ENCODE peak calls at places on chromosomes 3 and 15, in eight cellular contexts. M is prostate gland; G is cardiac fibroblast; P is neural progenitor cell; Q is CD8-positive, alpha-beta T cell; C is thoracic aorta; Y is heart left ventricle; F is epithelial cell of esophagus. K is an unnamed sample.

GRCh38 chr3:137582484-137582883 is 181.6 kb upstream of the SOX14 start:
- DNase-seq in M (no peak), G (no peak), P (peak), Q (no peak), C (no peak), Y (no peak), F (no peak), K (no peak)

GRCh38 chr15:90141646-90142045 is 39.4 kb upstream of the IDH2 start:
- DNase-seq in M (no peak), G (peak), P (no peak), Q (no peak), C (no peak), Y (no peak), F (no peak), K (peak)

GRCh38 chr15:63450884-63451225 is 53.5 kb upstream of the USP3 start:
- DNase-seq in M (no peak), G (no peak), P (no peak), Q (no peak), C (no peak), Y (no peak), F (no peak), K (no peak)

GRCh38 chr3:24237971-24238767 is 256.5 kb downstream of the THRB start:
- DNase-seq in M (peak), G (peak), P (peak), Q (no peak), C (peak), Y (no peak), F (peak), K (peak)

GRCh38 chr15:98946301-98947255 is 61.0 kb downstream of the PGPEP1L start:
- DNase-seq in M (no peak), G (no peak), P (no peak), Q (no peak), C (peak), Y (peak), F (no peak), K (peak)

GRCh38 chr3:16999871-17000270 is 115.1 kb downstream of the PLCL2 start:
- DNase-seq in M (no peak), G (no peak), P (no peak), Q (no peak), C (no peak), Y (no peak), F (no peak), K (no peak)

GRCh38 chr3:171704002-171704401 is 106.3 kb downstream of the PLD1 start:
- DNase-seq in M (peak), G (peak), P (peak), Q (no peak), C (no peak), Y (no peak), F (peak), K (peak)

GRCh38 chr3:171388537-171388936 is 71.7 kb downstream of the TNIK start:
- DNase-seq in M (no peak), G (no peak), P (no peak), Q (no peak), C (no peak), Y (no peak), F (no peak), K (no peak)

GRCh38 chr15:42090781-42091180 is 3.6 kb downstream of the PLA2G4D start:
- DNase-seq in M (no peak), G (no peak), P (no peak), Q (no peak), C (no peak), Y (no peak), F (no peak), K (no peak)

GRCh38 chr3:15102833-15103232 is 3.9 kb upstream of the RBSN start:
- DNase-seq in M (peak), G (peak), P (no peak), Q (no peak), C (no peak), Y (peak), F (peak), K (peak)

GRCh38 chr15:31824009-31824408 is 206.3 kb upstream of the CHRNA7 start:
- DNase-seq in M (no peak), G (no peak), P (no peak), Q (no peak), C (no peak), Y (no peak), F (no peak), K (no peak)

GRCh38 chr15:66290518-66290917 is 2.9 kb upstream of the DIS3L start:
- DNase-seq in M (no peak), G (no peak), P (no peak), Q (no peak), C (no peak), Y (no peak), F (no peak), K (no peak)

GRCh38 chr15:78841307-78841706 is 30.0 kb upstream of the ADAMTS7 start:
- DNase-seq in M (no peak), G (no peak), P (no peak), Q (no peak), C (no peak), Y (no peak), F (no peak), K (no peak)

GRCh38 chr3:188241883-188242282 is 87.9 kb downstream of the LPP start:
- DNase-seq in M (no peak), G (peak), P (no peak), Q (no peak), C (no peak), Y (no peak), F (no peak), K (no peak)

GRCh38 chr3:178393833-178394232 is 142.4 kb upstream of the KCNMB2 start:
- DNase-seq in M (no peak), G (peak), P (no peak), Q (no peak), C (no peak), Y (no peak), F (peak), K (peak)

GRCh38 chr3:23209103-23209502 is 6.0 kb downstream of the UBE2E2 start:
- DNase-seq in M (no peak), G (no peak), P (no peak), Q (no peak), C (no peak), Y (no peak), F (no peak), K (no peak)

GRCh38 chr3:52246728-52247454 is 1.3 kb downstream of the PPM1M start:
- DNase-seq in M (no peak), G (no peak), P (no peak), Q (no peak), C (no peak), Y (peak), F (no peak), K (no peak)

GRCh38 chr3:133459400-133459799 is 59.5 kb downstream of the BFSP2 start:
- DNase-seq in M (peak), G (no peak), P (peak), Q (no peak), C (no peak), Y (peak), F (no peak), K (peak)

GRCh38 chr15:46654993-46655392 is 1020.2 kb downstream of the SQOR start:
- DNase-seq in M (no peak), G (no peak), P (no peak), Q (no peak), C (no peak), Y (no peak), F (no peak), K (no peak)

GRCh38 chr3:119329551-119329950 is 35.4 kb downstream of the ARHGAP31 start:
- DNase-seq in M (no peak), G (no peak), P (no peak), Q (no peak), C (no peak), Y (no peak), F (no peak), K (no peak)

GRCh38 chr15:25784141-25784540 is 79.0 kb downstream of the ATP10A start:
- DNase-seq in M (no peak), G (no peak), P (no peak), Q (no peak), C (no peak), Y (no peak), F (no peak), K (peak)

GRCh38 chr15:47678047-47678446 is 39.3 kb upstream of the SEMA6D start:
- DNase-seq in M (no peak), G (peak), P (no peak), Q (no peak), C (no peak), Y (no peak), F (peak), K (no peak)

GRCh38 chr3:35383719-35384555 is 255.4 kb upstream of the ARPP21 start:
- DNase-seq in M (no peak), G (peak), P (peak), Q (no peak), C (no peak), Y (no peak), F (peak), K (no peak)

GRCh38 chr3:142680710-142681109 is 43.1 kb upstream of the TRPC1 start:
- DNase-seq in M (no peak), G (no peak), P (no peak), Q (no peak), C (no peak), Y (no peak), F (peak), K (peak)

GRCh38 chr3:129017531-129017899 is 16.4 kb downstream of the EFCC1 start:
- DNase-seq in M (no peak), G (no peak), P (no peak), Q (no peak), C (no peak), Y (no peak), F (no peak), K (no peak)

GRCh38 chr3:177836671-177837070 is 639.4 kb upstream of the TBL1XR1 start:
- DNase-seq in M (no peak), G (peak), P (no peak), Q (no peak), C (no peak), Y (no peak), F (peak), K (peak)

GRCh38 chr3:14534379-14535191 is 5.6 kb downstream of the GRIP2 start:
- DNase-seq in M (no peak), G (no peak), P (peak), Q (no peak), C (no peak), Y (peak), F (peak), K (no peak)

GRCh38 chr15:52730163-52730562 is 51.0 kb upstream of the ATOSA start:
- DNase-seq in M (no peak), G (peak), P (no peak), Q (peak), C (no peak), Y (no peak), F (peak), K (peak)

GRCh38 chr3:130906374-130906995 is 12.6 kb downstream of the ATP2C1 start:
- DNase-seq in M (no peak), G (peak), P (no peak), Q (no peak), C (no peak), Y (no peak), F (peak), K (peak)

GRCh38 chr3:112327371-112327951 is 5.5 kb upstream of the CD200 start:
- DNase-seq in M (peak), G (peak), P (peak), Q (no peak), C (no peak), Y (no peak), F (peak), K (peak)

GRCh38 chr15:81235781-81236507 is 39.3 kb downstream of the IL16 start:
- DNase-seq in M (no peak), G (peak), P (no peak), Q (no peak), C (no peak), Y (no peak), F (peak), K (peak)

GRCh38 chr3:17631617-17632016 is 110.8 kb downstream of the TBC1D5 start:
- DNase-seq in M (no peak), G (no peak), P (no peak), Q (no peak), C (no peak), Y (no peak), F (no peak), K (no peak)

GRCh38 chr15:49135893-49136292 is 19.5 kb downstream of the COPS2 start:
- DNase-seq in M (no peak), G (peak), P (no peak), Q (no peak), C (no peak), Y (no peak), F (peak), K (peak)

GRCh38 chr15:84863480-84864428 is 20.7 kb upstream of the SLC28A1 start:
- DNase-seq in M (no peak), G (peak), P (no peak), Q (no peak), C (no peak), Y (no peak), F (no peak), K (peak)

GRCh38 chr3:65666426-65667091 is 372.2 kb downstream of the MAGI1 start:
- DNase-seq in M (no peak), G (peak), P (no peak), Q (no peak), C (no peak), Y (no peak), F (peak), K (no peak)

GRCh38 chr3:150721285-150722130 is 17.8 kb upstream of the ERICH6 start:
- DNase-seq in M (no peak), G (peak), P (peak), Q (no peak), C (no peak), Y (no peak), F (peak), K (peak)

GRCh38 chr3:18099611-18100010 is 325.5 kb downstream of the SATB1 start:
- DNase-seq in M (no peak), G (peak), P (no peak), Q (no peak), C (no peak), Y (no peak), F (peak), K (no peak)

GRCh38 chr3:66809579-66809958 is 188.5 kb upstream of the KBTBD8 start:
- DNase-seq in M (no peak), G (no peak), P (no peak), Q (no peak), C (no peak), Y (no peak), F (no peak), K (no peak)

GRCh38 chr15:63942486-63943365 is 103.6 kb downstream of the DAPK2 start:
- DNase-seq in M (no peak), G (no peak), P (no peak), Q (no peak), C (no peak), Y (no peak), F (no peak), K (no peak)

GRCh38 chr3:109569121-109569520 is 231.8 kb upstream of the DPPA4 start:
- DNase-seq in M (no peak), G (no peak), P (no peak), Q (no peak), C (no peak), Y (no peak), F (no peak), K (no peak)

DNA sequence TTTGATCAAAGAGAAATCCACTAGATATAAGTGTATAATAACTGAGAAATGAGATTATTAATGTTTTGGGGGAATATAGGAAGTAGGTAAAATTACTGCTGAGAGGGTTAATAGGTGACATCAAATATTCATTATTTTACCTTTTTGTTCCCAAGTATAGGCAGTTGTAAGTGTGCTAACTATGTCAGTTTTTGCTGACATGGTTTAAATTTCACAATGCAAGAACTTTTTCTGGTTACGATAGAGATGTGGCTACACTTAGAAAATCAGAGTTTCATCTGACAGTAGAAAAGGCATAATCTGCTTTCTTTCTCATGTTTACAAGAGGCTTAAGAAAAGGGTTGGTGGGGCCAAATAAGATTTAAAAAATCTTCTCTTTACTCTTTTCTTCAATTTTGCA is 235.0 kb upstream of the DPPA4 start:
- DNase-seq in M (no peak), G (no peak), P (no peak), Q (no peak), C (no peak), Y (no peak), F (no peak), K (no peak)
- TF ChIP-seq CTCF in M (no peak), G (no peak), P (no peak), Q (no peak), C (no peak), Y (no peak), F (no peak), K (no peak)

GRCh38 chr15:73930790-73931281 is 4.6 kb downstream of the LOXL1 start:
- DNase-seq in M (no peak), G (no peak), P (no peak), Q (no peak), C (peak), Y (peak), F (no peak), K (peak)
- H3K4me3 ChIP-seq in M (no peak), G (no peak), P (no peak), Q (no peak), C (peak), Y (no peak), F (no peak), K (peak)

GRCh38 chr15:44246521-44247268 is 41.8 kb upstream of the GOLM2 start:
- DNase-seq in M (no peak), G (peak), P (no peak), Q (no peak), C (no peak), Y (no peak), F (no peak), K (no peak)

GRCh38 chr15:44243146-44243545 is 45.4 kb upstream of the GOLM2 start:
- DNase-seq in M (no peak), G (no peak), P (no peak), Q (no peak), C (no peak), Y (no peak), F (no peak), K (peak)

GRCh38 chr15:44243829-44244228 is 44.7 kb upstream of the GOLM2 start:
- DNase-seq in M (no peak), G (no peak), P (no peak), Q (no peak), C (no peak), Y (no peak), F (no peak), K (no peak)
- TF ChIP-seq CTCF in M (no peak), G (no peak), P (peak), Q (no peak), C (no peak), Y (no peak), F (no peak), K (peak)

GRCh38 chr3:11583226-11583625 is 60.5 kb downstream of the VGLL4 start:
- DNase-seq in M (no peak), G (peak), P (no peak), Q (no peak), C (no peak), Y (no peak), F (no peak), K (peak)

GRCh38 chr3:11580645-11581044 is 63.1 kb downstream of the VGLL4 start:
- DNase-seq in M (no peak), G (no peak), P (no peak), Q (no peak), C (no peak), Y (no peak), F (no peak), K (no peak)

GRCh38 chr3:11583638-11584046 is 60.1 kb downstream of the VGLL4 start:
- DNase-seq in M (no peak), G (peak), P (no peak), Q (no peak), C (no peak), Y (no peak), F (peak), K (peak)

GRCh38 chr3:11582123-11582968 is 61.4 kb downstream of the VGLL4 start:
- DNase-seq in M (peak), G (peak), P (peak), Q (no peak), C (no peak), Y (peak), F (peak), K (peak)

DNA sequence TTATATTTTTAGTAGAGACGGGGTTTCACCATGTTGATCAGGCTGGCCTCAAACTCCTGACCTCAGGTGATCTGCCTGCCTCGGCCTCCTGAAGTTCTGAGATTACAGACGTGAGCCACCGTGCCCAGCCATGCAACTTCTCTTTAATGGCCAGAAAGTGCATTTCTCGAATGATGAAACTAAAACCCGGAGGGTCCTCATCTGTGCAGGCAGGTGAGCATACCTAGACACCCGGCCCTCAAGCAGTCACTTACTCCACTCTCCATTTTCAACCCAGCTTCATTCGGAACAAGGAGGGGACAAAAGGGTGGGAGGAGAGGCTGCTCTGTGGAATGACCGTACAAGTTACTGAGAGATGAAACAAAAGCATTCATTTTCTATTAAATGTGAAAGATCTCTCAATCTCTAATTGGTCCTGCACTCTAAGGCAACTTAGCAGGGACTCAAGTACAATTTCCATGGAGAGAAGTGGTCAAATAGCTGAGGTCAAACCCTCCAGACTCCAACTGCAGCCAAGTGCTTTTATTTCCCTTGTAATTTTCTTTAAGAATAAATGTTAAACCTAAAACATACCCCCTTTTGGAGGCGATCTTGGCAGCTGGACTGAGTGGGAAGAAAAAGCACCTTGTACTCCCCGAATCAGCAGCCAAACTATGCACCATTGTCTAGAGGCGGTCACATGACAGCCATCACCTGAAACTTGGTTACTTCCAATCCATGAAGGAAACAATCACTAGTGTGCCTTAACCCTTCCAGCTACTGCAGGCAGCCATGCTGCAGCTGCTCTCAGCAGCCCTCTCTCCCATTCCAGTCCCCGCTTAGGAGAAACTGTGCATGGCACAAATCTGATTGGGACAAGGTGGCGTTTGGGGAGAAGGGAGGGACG is 62.2 kb downstream of the VGLL4 start:
- DNase-seq in M (peak), G (peak), P (peak), Q (no peak), C (no peak), Y (no peak), F (no peak), K (no peak)
- H3K4me3 ChIP-seq in M (peak), G (peak), P (peak), Q (peak), C (peak), Y (peak), F (peak), K (peak)

GRCh38 chr15:74732846-74733245 is 7.5 kb upstream of the CYP1A1 start:
- DNase-seq in M (no peak), G (no peak), P (no peak), Q (no peak), C (no peak), Y (no peak), F (no peak), K (no peak)

GRCh38 chr15:74727727-74728126 is 2.4 kb upstream of the CYP1A1 start:
- DNase-seq in M (no peak), G (no peak), P (no peak), Q (no peak), C (no peak), Y (peak), F (no peak), K (no peak)

GRCh38 chr15:74733269-74733668 is 7.9 kb upstream of the CYP1A1 start:
- DNase-seq in M (no peak), G (no peak), P (no peak), Q (no peak), C (no peak), Y (no peak), F (no peak), K (no peak)

GRCh38 chr15:74726774-74727164 is 1.4 kb upstream of the CYP1A1 start:
- DNase-seq in M (no peak), G (no peak), P (no peak), Q (no peak), C (no peak), Y (no peak), F (no peak), K (no peak)

GRCh38 chr15:74730619-74731316 is 5.4 kb upstream of the CYP1A1 start:
- DNase-seq in M (no peak), G (no peak), P (no peak), Q (no peak), C (no peak), Y (no peak), F (no peak), K (no peak)
- TF ChIP-seq CTCF in M (no peak), G (no peak), P (no peak), Q (no peak), C (no peak), Y (no peak), F (no peak), K (no peak)